ENCODE peak calls at places on chromosomes 11 and 22, in four cellular contexts. J is stimulated activated CD4-positive, alpha-beta T cell treated with anti-CD3 and anti-CD28 coated beads, Interleukin-1b, Interleukin-23, amount 100 ng/mL, for 4 hours; P is transverse colon; N is Calu3. M is an unnamed sample.

GRCh38 chr11:133983660-133984316 is 27.0 kb upstream of the IGSF9B start:
- DNase-seq in P (no peak), N (no peak), J (no peak), M (no peak)

GRCh38 chr11:11813288-11813962 is 28.3 kb upstream of the USP47 start:
- DNase-seq in J (no peak), P (peak; percentile 24), N (peak; percentile 53), M (peak; percentile 25)

GRCh38 chr22:26197427-26197826 is 28.2 kb downstream of the SEZ6L start:
- DNase-seq in P (no peak), J (no peak), N (no peak), M (no peak)

GRCh38 chr11:27216268-27217149 is 146.5 kb downstream of the CCDC34 start:
- DNase-seq in N (no peak), P (peak; percentile 33), J (no peak), M (no peak)

GRCh38 chr11:64667154-64667745 is 55.7 kb downstream of the NRXN2 start:
- DNase-seq in J (no peak), N (no peak), P (no peak), M (no peak)

GRCh38 chr22:49100316-49100715 is 727.4 kb downstream of the BRD1 start:
- DNase-seq in P (no peak), N (no peak), J (no peak), M (no peak)

GRCh38 chr11:132028380-132029240 is 658.2 kb downstream of the NTM start:
- DNase-seq in J (no peak), P (peak; percentile 46), N (peak; percentile 1), M (peak; percentile 55)

GRCh38 chr11:62195945-62196344 is 5.9 kb downstream of the SCGB1D1 start:
- DNase-seq in N (no peak), J (no peak), P (no peak), M (no peak)